ENCODE peak calls at places on chromosomes 4 and X, in nine cellular contexts. J, E, N, S, Y, O, A, I and X are unnamed samples.

GRCh38 chr4:153341575-153342090 is 2.9 kb upstream of the MND1 start:
- DNase-seq in J (no peak), E (peak; percentile 42), N (no peak), S (no peak), Y (no peak), O (no peak), A (no peak), I (no peak), X (no peak)

GRCh38 chr4:1179089-1179441 is 6.7 kb upstream of the SPON2 start:
- DNase-seq in J (no peak), E (no peak), N (no peak), S (no peak), Y (no peak), O (no peak), A (no peak), I (no peak), X (no peak)

GRCh38 chrX:73877687-73878086 is 314.7 kb downstream of the CHIC1 start:
- DNase-seq in J (no peak), E (no peak), N (no peak), S (no peak), Y (no peak), O (no peak), A (no peak), I (no peak), X (no peak)

GRCh38 chr4:8586246-8586645 is 6.1 kb downstream of the GPR78 start:
- DNase-seq in J (no peak), E (no peak), N (no peak), S (no peak), Y (no peak), O (no peak), A (peak; percentile 43), I (no peak), X (no peak)

GRCh38 chr4:25927361-25928040 is 13.5 kb downstream of the SMIM20 start:
- DNase-seq in J (no peak), E (no peak), N (no peak), S (no peak), Y (peak; percentile 55), O (no peak), A (no peak), I (no peak), X (no peak)

GRCh38 chr4:1572521-1572920 is 111.6 kb downstream of the FAM53A start:
- DNase-seq in J (no peak), E (no peak), N (no peak), S (no peak), Y (no peak), O (no peak), A (no peak), I (no peak), X (no peak)

GRCh38 chr4:15482346-15482745 is 12.7 kb downstream of the CC2D2A start:
- DNase-seq in J (no peak), E (no peak), N (no peak), S (no peak), Y (no peak), O (no peak), A (no peak), I (no peak), X (no peak)

GRCh38 chr4:25769251-25769650 is 93.5 kb downstream of the SEL1L3 start:
- DNase-seq in J (no peak), E (no peak), N (no peak), S (peak; percentile 42), Y (peak; percentile 50), O (no peak), A (no peak), I (no peak), X (no peak)

GRCh38 chrX:16479206-16479869 is 170.6 kb upstream of the S100G start:
- DNase-seq in J (peak; percentile 46), E (no peak), N (no peak), S (no peak), Y (no peak), O (no peak), A (no peak), I (no peak), X (no peak)

GRCh38 chrX:17553961-17554482 is 179.0 kb downstream of the NHS start:
- DNase-seq in J (no peak), E (no peak), N (no peak), S (no peak), Y (no peak), O (no peak), A (no peak), I (no peak), X (no peak)

GRCh38 chr4:172352351-172352750 is 539.1 kb downstream of the GALNTL6 start:
- DNase-seq in J (no peak), E (no peak), N (no peak), S (no peak), Y (no peak), O (no peak), A (no peak), I (no peak), X (no peak)